ENCODE peak calls at places on chromosomes 7 and 10, in six cellular contexts. Y, H, N, Z, M and K are unnamed samples.
A peak's percentile ranks its signal among the peaks of the same experiment; 100 is the strongest.

GRCh38 chr10:87541114-87541513 is 36.4 kb downstream of the MINPP1 start:
- DNase-seq in Y (no peak), H (peak; percentile 25), N (no peak), Z (no peak), M (no peak), K (no peak)

GRCh38 chr10:97714401-97715258 is 1.1 kb downstream of the MARVELD1 start:
- DNase-seq in Y (peak; percentile 78), H (peak; percentile 86), N (no peak), Z (no peak), M (peak; percentile 67), K (no peak)

GRCh38 chr7:4227105-4228010 is 454.7 kb upstream of the FOXK1 start:
- DNase-seq in Y (no peak), H (no peak), N (no peak), Z (no peak), M (no peak), K (no peak)

GRCh38 chr7:138325434-138325833 is 134.6 kb upstream of the TRIM24 start:
- DNase-seq in Y (no peak), H (peak; percentile 13), N (no peak), Z (no peak), M (no peak), K (no peak)

GRCh38 chr7:100469227-100470044 is 5.4 kb upstream of the SPACDR start:
- DNase-seq in Y (peak; percentile 89), H (peak; percentile 73), N (no peak), Z (peak; percentile 89), M (peak; percentile 53), K (peak; percentile 81)

GRCh38 chr7:101303102-101303701 is 18.4 kb downstream of the IFT22 start:
- DNase-seq in Y (no peak), H (no peak), N (no peak), Z (peak; percentile 11), M (no peak), K (no peak)

GRCh38 chr10:79344502-79345195 is 2.6 kb upstream of the PPIF start:
- DNase-seq in Y (no peak), H (peak; percentile 61), N (no peak), Z (no peak), M (no peak), K (no peak)

GRCh38 chr7:151875862-151876111 is 1.1 kb downstream of the PRKAG2 start:
- DNase-seq in Y (no peak), H (peak; percentile 24), N (no peak), Z (no peak), M (no peak), K (no peak)

GRCh38 chr7:87934699-87935372 is 785 bp downstream of the ADAM22 start:
- DNase-seq in Y (no peak), H (no peak), N (no peak), Z (peak; percentile 17), M (no peak), K (peak; percentile 19)

GRCh38 chr10:89518108-89518507 is 17.3 kb downstream of the SLC16A12 start:
- DNase-seq in Y (peak; percentile 35), H (no peak), N (no peak), Z (no peak), M (no peak), K (no peak)

GRCh38 chr7:23261843-23262452 is 15.4 kb downstream of the GPNMB start:
- DNase-seq in Y (peak; percentile 30), H (peak; percentile 71), N (no peak), Z (peak; percentile 52), M (peak; percentile 54), K (no peak)

GRCh38 chr10:133334495-133335237 is 2.0 kb downstream of the CALY start:
- DNase-seq in Y (no peak), H (no peak), N (no peak), Z (peak; percentile 48), M (no peak), K (no peak)

GRCh38 chr10:48495282-48496045 is 109.4 kb downstream of the ARHGAP22 start:
- DNase-seq in Y (no peak), H (no peak), N (no peak), Z (no peak), M (no peak), K (no peak)

GRCh38 chr7:16669581-16669980 is 23.6 kb downstream of the BZW2 start:
- DNase-seq in Y (no peak), H (peak; percentile 61), N (no peak), Z (no peak), M (no peak), K (no peak)

GRCh38 chr7:150855046-150855445 is 2.7 kb downstream of the AOC1 start:
- DNase-seq in Y (no peak), H (no peak), N (no peak), Z (peak; percentile 4), M (no peak), K (no peak)

GRCh38 chr7:105652359-105652993 is 71.2 kb upstream of the EFCAB10 start:
- DNase-seq in Y (peak; percentile 74), H (peak; percentile 77), N (no peak), Z (peak; percentile 71), M (peak; percentile 62), K (peak; percentile 45)

GRCh38 chr7:112122835-112123234 is 83.4 kb downstream of the DOCK4 start:
- DNase-seq in Y (no peak), H (no peak), N (no peak), Z (no peak), M (no peak), K (no peak)

GRCh38 chr7:36131026-36131425 is 22.0 kb upstream of the EEPD1 start:
- DNase-seq in Y (no peak), H (no peak), N (no peak), Z (no peak), M (no peak), K (no peak)

GRCh38 chr7:114402866-114403635 is 11.6 kb upstream of the FOXP2 start:
- DNase-seq in Y (no peak), H (no peak), N (no peak), Z (no peak), M (no peak), K (no peak)

GRCh38 chr7:114409750-114410149 is 4.9 kb upstream of the FOXP2 start:
- DNase-seq in Y (no peak), H (peak; percentile 63), N (no peak), Z (no peak), M (peak; percentile 43), K (no peak)

GRCh38 chr7:114405427-114405826 is 9.2 kb upstream of the FOXP2 start:
- DNase-seq in Y (no peak), H (peak; percentile 55), N (no peak), Z (no peak), M (no peak), K (no peak)
- TF ChIP-seq CTCF in Y (peak; percentile 36), H (peak; percentile 45), N (peak; percentile 17), Z (no peak), M (peak; percentile 28), K (no peak)

DNA sequence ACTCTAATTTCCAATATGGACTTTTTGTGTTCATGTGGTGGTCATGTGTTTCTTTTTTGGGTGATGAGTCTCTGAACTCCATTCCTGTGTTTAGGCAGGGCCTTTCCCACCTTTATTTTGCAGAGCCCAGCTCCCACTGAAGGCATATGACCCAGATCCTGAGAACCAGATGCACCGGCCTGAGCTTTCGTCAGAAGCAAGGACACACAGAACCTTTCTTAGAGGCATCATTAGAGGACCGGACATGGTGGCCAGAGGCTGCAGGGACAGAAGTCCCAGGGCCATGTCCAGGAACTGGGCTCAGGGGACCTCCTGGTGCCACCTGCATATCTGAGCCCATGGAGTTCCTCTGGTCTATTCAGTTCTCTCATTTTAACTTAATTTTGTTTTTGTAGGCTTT is 200.9 kb upstream of the ZNF32 start:
- DNase-seq in Y (no peak), H (no peak), N (no peak), Z (no peak), M (no peak), K (no peak)
- TF ChIP-seq CTCF in Y (no peak), H (no peak), N (no peak), Z (no peak), M (no peak), K (no peak)

GRCh38 chr10:75095631-75096030 is 15.8 kb upstream of the SAMD8 start:
- DNase-seq in Y (no peak), H (no peak), N (no peak), Z (no peak), M (no peak), K (no peak)

GRCh38 chr10:75098902-75099673 is 12.4 kb upstream of the SAMD8 start:
- DNase-seq in Y (no peak), H (no peak), N (no peak), Z (no peak), M (no peak), K (no peak)

GRCh38 chr10:75099952-75100763 is 11.3 kb upstream of the SAMD8 start:
- DNase-seq in Y (peak; percentile 81), H (peak; percentile 70), N (no peak), Z (peak; percentile 81), M (peak; percentile 48), K (peak; percentile 79)

GRCh38 chr10:75096749-75097148 is 14.7 kb upstream of the SAMD8 start:
- DNase-seq in Y (no peak), H (peak; percentile 70), N (no peak), Z (no peak), M (no peak), K (no peak)

GRCh38 chr10:75097666-75098285 is 13.7 kb upstream of the SAMD8 start:
- DNase-seq in Y (no peak), H (no peak), N (no peak), Z (no peak), M (peak; percentile 12), K (no peak)
- TF ChIP-seq CTCF in Y (peak; percentile 38), H (peak; percentile 20), N (peak; percentile 59), Z (no peak), M (peak; percentile 57), K (no peak)

GRCh38 chr10:35613597-35614226 is 8.6 kb downstream of the GJD4 start:
- DNase-seq in Y (no peak), H (peak; percentile 43), N (no peak), Z (no peak), M (peak; percentile 28), K (no peak)
- TF ChIP-seq CTCF in Y (peak; percentile 44), H (peak; percentile 45), N (peak; percentile 44), Z (no peak), M (peak; percentile 76), K (no peak)

DNA sequence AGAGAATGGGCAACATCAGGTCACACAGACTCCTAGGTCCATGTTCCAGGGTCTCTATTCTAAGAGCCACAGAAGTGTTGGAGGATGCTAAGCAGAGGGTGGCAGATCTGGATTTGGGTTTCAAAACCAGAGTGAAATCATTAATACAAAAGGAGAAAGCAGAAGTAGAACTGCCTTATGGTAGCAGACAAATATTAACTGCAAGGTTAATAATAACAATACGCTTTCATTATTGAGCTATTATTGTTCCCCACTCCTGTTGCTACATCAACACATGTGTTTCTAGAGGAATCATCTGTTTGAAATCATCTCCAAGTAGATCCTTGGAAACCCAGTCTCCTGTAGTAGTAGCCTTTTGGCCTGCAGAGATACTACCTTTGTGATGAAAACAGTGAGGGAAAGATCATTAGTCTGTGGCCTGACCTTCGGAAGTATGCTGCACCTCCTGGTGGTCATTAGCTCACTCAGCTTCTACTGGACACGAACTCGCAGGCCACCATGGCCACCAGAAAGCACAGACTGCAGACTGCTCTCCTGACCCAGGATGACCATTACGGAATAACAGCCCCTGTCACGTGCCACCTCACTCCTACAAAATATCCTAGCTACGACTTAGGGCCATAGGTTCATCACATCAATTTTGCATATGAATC is 84.6 kb downstream of the XPNPEP1 start:
- DNase-seq in Y (no peak), H (no peak), N (no peak), Z (no peak), M (no peak), K (no peak)
- TF ChIP-seq CTCF in Y (no peak), H (no peak), N (no peak), Z (no peak), M (no peak), K (no peak)